ENCODE peak calls at places on chromosomes 16 and 17, in eight cellular contexts. Y is tibial artery, P is adrenal gland, T is kidney, Q is heart right ventricle, K is A673, A is H1, O is cardiac muscle cell. I is an unnamed sample.

GRCh38 chr17:28545787-28546415 is 6.5 kb downstream of the UNC119 start:
- DNase-seq in Y (no peak), P (no peak), T (peak; percentile 41), Q (no peak), K (peak; percentile 63), A (no peak), O (no peak), I (no peak)

GRCh38 chr16:11032922-11033291 is 88.5 kb downstream of the CLEC16A start:
- DNase-seq in Y (peak; percentile 76), P (peak; percentile 66), T (no peak), Q (peak; percentile 45), K (peak; percentile 12), A (no peak), O (peak; percentile 32), I (peak; percentile 39)

GRCh38 chr16:25693621-25694020 is 1.9 kb downstream of the HS3ST4 start:
- DNase-seq in Y (no peak), P (no peak), T (no peak), Q (no peak), K (peak; percentile 52), A (no peak), O (no peak), I (no peak)

GRCh38 chr17:57995076-57995956 is 7.3 kb upstream of the VEZF1 start:
- DNase-seq in Y (peak; percentile 87), P (peak; percentile 89), T (no peak), Q (peak; percentile 76), K (peak; percentile 88), A (no peak), O (peak; percentile 66), I (peak; percentile 59)

GRCh38 chr16:1147027-1147426 is 5.9 kb upstream of the CACNA1H start:
- DNase-seq in Y (no peak), P (no peak), T (no peak), Q (no peak), K (no peak), A (no peak), O (no peak), I (no peak)

GRCh38 chr17:74478369-74479100 is 12.1 kb downstream of the CD300A start:
- DNase-seq in Y (no peak), P (no peak), T (no peak), Q (no peak), K (no peak), A (no peak), O (no peak), I (no peak)

GRCh38 chr17:40443196-40443987 is at the start of gene IGFBP4:
- DNase-seq in Y (peak; percentile 92), P (peak; percentile 74), T (peak; percentile 96), Q (peak; percentile 85), K (peak; percentile 63), A (no peak), O (peak; percentile 88), I (no peak)

GRCh38 chr16:31876955-31877828 is 3.6 kb downstream of the ZNF267 start:
- DNase-seq in Y (no peak), P (no peak), T (no peak), Q (no peak), K (no peak), A (no peak), O (no peak), I (peak; percentile 72)

GRCh38 chr16:84461504-84462295 is 42.8 kb downstream of the MEAK7 start:
- DNase-seq in Y (peak; percentile 49), P (no peak), T (no peak), Q (no peak), K (no peak), A (no peak), O (no peak), I (no peak)

GRCh38 chr17:43984521-43984920 is 19.9 kb upstream of the NAGS start:
- DNase-seq in Y (no peak), P (no peak), T (no peak), Q (no peak), K (no peak), A (no peak), O (no peak), I (no peak)

GRCh38 chr17:77409282-77410161 is 268.8 kb downstream of the SEC14L1 start:
- DNase-seq in Y (peak; percentile 95), P (no peak), T (peak; percentile 70), Q (peak; percentile 78), K (no peak), A (no peak), O (peak; percentile 77), I (no peak)

GRCh38 chr16:82506734-82507133 is 120.0 kb upstream of the CDH13 start:
- DNase-seq in Y (no peak), P (no peak), T (no peak), Q (no peak), K (no peak), A (no peak), O (no peak), I (no peak)

GRCh38 chr17:17139972-17140589 is 66.1 kb downstream of the PLD6 start:
- DNase-seq in Y (no peak), P (no peak), T (peak; percentile 36), Q (no peak), K (no peak), A (no peak), O (no peak), I (no peak)

GRCh38 chr17:75844530-75845057 is 390 bp upstream of the UNC13D start:
- DNase-seq in Y (peak; percentile 83), P (peak; percentile 81), T (peak; percentile 95), Q (no peak), K (no peak), A (no peak), O (no peak), I (no peak)

GRCh38 chr17:83155128-83156081 is 76.0 kb downstream of the METRNL start:
- DNase-seq in Y (peak; percentile 76), P (peak; percentile 66), T (peak; percentile 73), Q (no peak), K (no peak), A (no peak), O (no peak), I (no peak)

GRCh38 chr17:77306048-77306789 is 165.4 kb downstream of the SEC14L1 start:
- DNase-seq in Y (no peak), P (no peak), T (no peak), Q (no peak), K (no peak), A (no peak), O (no peak), I (no peak)

GRCh38 chr17:39606434-39607056 is 1.2 kb downstream of the NEUROD2 start:
- DNase-seq in Y (no peak), P (no peak), T (no peak), Q (no peak), K (no peak), A (no peak), O (no peak), I (no peak)

GRCh38 chr16:4182581-4183257 is 59.2 kb downstream of the SRL start:
- DNase-seq in Y (no peak), P (no peak), T (no peak), Q (no peak), K (peak; percentile 27), A (no peak), O (no peak), I (no peak)
- H3K4me3 ChIP-seq in Y (peak overlapping the region; percentile 79), P (no peak overlapping the region), T (peak overlapping the region; percentile 80), Q (peak overlapping the region; percentile 72), K (peak overlapping the region; percentile 63), A (peak overlapping the region; percentile 78), O (peak overlapping the region; percentile 45), I (peak overlapping the region; percentile 75)

DNA sequence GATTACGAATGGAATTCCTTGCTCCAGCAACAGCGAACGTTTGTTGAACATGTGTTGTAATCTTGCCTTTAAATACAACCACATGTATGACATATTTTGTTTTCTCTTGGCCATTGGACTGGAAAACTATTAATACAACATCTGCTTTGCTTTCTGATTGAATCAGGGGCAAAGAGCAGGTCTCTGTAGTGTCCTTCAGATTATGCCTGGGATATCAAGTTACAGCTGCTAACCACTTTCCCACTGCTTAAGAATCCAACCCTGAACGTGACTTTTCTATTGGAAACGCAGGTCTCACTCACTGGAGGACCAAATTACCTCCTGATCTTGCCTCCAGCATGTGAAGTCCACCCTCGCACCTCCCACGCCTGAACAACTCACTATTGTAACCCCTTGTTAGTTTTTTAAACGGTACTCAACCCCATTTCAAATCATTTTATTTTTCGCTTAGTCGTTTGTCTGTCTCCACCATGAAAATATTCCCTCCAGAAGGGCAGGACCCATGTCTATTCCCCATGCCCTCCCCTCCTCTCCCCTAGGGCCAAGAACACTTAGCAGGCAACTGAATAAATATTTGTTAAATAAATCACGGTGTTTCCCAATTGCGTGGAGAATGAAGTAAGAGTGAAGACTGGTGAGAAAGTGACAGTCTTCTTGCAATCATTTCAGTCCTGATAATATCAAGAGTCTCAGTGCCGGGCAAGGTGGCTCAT is 57.4 kb upstream of the MRTFB start:
- DNase-seq in Y (peak; percentile 75), P (peak; percentile 70), T (no peak), Q (peak; percentile 50), K (peak; percentile 56), A (no peak), O (peak; percentile 62), I (peak; percentile 86)
- H3K27ac ChIP-seq in Y (peak overlapping the region; percentile 76), P (peak overlapping the region; percentile 93), T (peak overlapping the region; percentile 81), Q (peak overlapping the region; percentile 73), K (peak overlapping the region; percentile 36), A (no peak overlapping the region), O (peak overlapping the region; percentile 82), I (peak overlapping the region; percentile 87)

GRCh38 chr17:7589204-7589868 is 558 bp downstream of the SOX15 start:
- DNase-seq in Y (peak; percentile 90), P (peak; percentile 94), T (peak; percentile 91), Q (peak; percentile 80), K (peak; percentile 90), A (no peak), O (peak; percentile 85), I (no peak)

GRCh38 chr17:7588553-7589203 is 1.2 kb downstream of the SOX15 start:
- DNase-seq in Y (no peak), P (no peak), T (peak; percentile 61), Q (no peak), K (no peak), A (no peak), O (no peak), I (no peak)

GRCh38 chr17:7587420-7587786 is 2.5 kb downstream of the SOX15 start:
- DNase-seq in Y (no peak), P (no peak), T (no peak), Q (no peak), K (no peak), A (no peak), O (no peak), I (peak; percentile 91)

GRCh38 chr17:7586673-7587419 is 3.0 kb downstream of the SOX15 start:
- DNase-seq in Y (no peak), P (no peak), T (peak; percentile 55), Q (peak; percentile 38), K (peak; percentile 69), A (no peak), O (peak; percentile 40), I (no peak)

GRCh38 chr17:7587831-7588230 is 2.1 kb downstream of the SOX15 start:
- DNase-seq in Y (no peak), P (no peak), T (peak; percentile 59), Q (no peak), K (no peak), A (no peak), O (no peak), I (no peak)
- H3K4me3 ChIP-seq in Y (no peak overlapping the region), P (no peak overlapping the region), T (no peak overlapping the region), Q (no peak overlapping the region), K (no peak overlapping the region), A (peak overlapping the region; percentile 59), O (no peak overlapping the region), I (peak overlapping the region; percentile 17)

DNA sequence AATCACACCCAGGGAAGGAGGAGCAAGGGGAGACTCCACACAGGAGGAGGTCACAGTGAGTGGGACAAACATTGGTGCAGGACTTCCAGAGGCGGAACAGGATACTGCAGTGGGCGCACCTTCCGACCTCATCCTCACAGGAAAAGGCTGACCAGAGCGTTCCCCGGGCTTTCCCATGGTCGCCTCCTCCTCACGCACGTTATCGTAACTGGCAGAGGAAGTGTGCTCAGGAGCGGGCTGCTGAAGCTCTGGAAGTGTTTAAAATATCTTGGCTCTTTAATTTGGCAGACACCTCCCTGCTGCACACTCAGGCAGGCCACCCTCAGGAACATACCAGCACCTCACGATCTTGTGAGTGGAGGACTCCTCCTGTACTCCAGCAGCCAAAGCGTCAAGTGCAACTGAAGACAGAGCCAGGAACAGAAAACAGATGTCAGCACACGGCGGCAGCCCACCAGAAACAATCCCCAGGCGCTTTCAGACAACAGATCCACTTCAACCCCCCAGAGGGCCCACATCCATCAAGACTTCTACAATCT is 17.5 kb downstream of the FANCA start:
- DNase-seq in Y (no peak), P (peak; percentile 58), T (no peak), Q (peak; percentile 19), K (no peak), A (no peak), O (peak; percentile 67), I (no peak)
- H3K27ac ChIP-seq in Y (no peak overlapping the region), P (peak overlapping the region; percentile 44), T (no peak overlapping the region), Q (no peak overlapping the region), K (no peak overlapping the region), A (no peak overlapping the region), O (peak overlapping the region; percentile 28), I (no peak overlapping the region)